ENCODE peak calls at places on chromosomes 4 and X, in four cellular contexts. J, C, K and M are unnamed samples.

GRCh38 chr4:166989886-166990285 is 244.4 kb downstream of the SPOCK3 start:
- DNase-seq in J (no peak), C (no peak), K (no peak), M (no peak)

GRCh38 chr4:54322817-54323417 is 93.8 kb downstream of the PDGFRA start:
- DNase-seq in J (peak; percentile 64), C (peak; percentile 64), K (peak; percentile 63), M (peak; percentile 48)

GRCh38 chr4:83644677-83645639 is 109.0 kb downstream of the GPAT3 start:
- DNase-seq in J (peak; percentile 53), C (no peak), K (peak; percentile 58), M (no peak)

GRCh38 chr4:78937837-78938236 is 1.4 kb downstream of the PAQR3 start:
- DNase-seq in J (no peak), C (no peak), K (peak; percentile 26), M (no peak)

GRCh38 chrX:134803551-134804183 is 145.4 kb upstream of the PLAC1 start:
- DNase-seq in J (no peak), C (no peak), K (no peak), M (no peak)

GRCh38 chrX:45807572-45808425 is 607.1 kb upstream of the DIPK2B start:
- DNase-seq in J (no peak), C (no peak), K (peak; percentile 76), M (no peak)

GRCh38 chr4:30840571-30840970 is 120.4 kb downstream of the PCDH7 start:
- DNase-seq in J (no peak), C (no peak), K (no peak), M (no peak)

GRCh38 chr4:41413670-41414069 is 124.3 kb upstream of the LIMCH1 start:
- DNase-seq in J (no peak), C (no peak), K (peak; percentile 68), M (no peak)